ENCODE peak calls at places on chromosomes 3 and 15, in eight cellular contexts. J is thoracic aorta, N is GM23338, H is adrenal gland, Q is heart left ventricle, L is PC-9, U is cardiac muscle cell, R is K562. S is an unnamed sample.

GRCh38 chr3:29694783-29695182 is 413.9 kb downstream of the RBMS3 start:
- DNase-seq in J (no peak), N (peak; percentile 48), H (no peak), Q (no peak), L (peak; percentile 43), U (peak; percentile 97), R (no peak), S (peak; percentile 74)

GRCh38 chr15:90650956-90651689 is 66.0 kb upstream of the BLM start:
- DNase-seq in J (no peak), N (no peak), H (no peak), Q (no peak), L (no peak), U (no peak), R (no peak), S (no peak)

GRCh38 chr3:23537006-23537620 is 268.6 kb upstream of the UBE2E1 start:
- DNase-seq in J (no peak), N (peak; percentile 58), H (no peak), Q (no peak), L (no peak), U (no peak), R (no peak), S (no peak)

GRCh38 chr3:69740103-69741021 is 1.1 kb downstream of the MITF start:
- DNase-seq in J (no peak), N (peak; percentile 88), H (peak; percentile 53), Q (peak; percentile 22), L (peak; percentile 77), U (no peak), R (peak; percentile 57), S (peak; percentile 10)

GRCh38 chr15:66999046-66999557 is 66.3 kb upstream of the SMAD3 start:
- DNase-seq in J (no peak), N (no peak), H (no peak), Q (no peak), L (no peak), U (no peak), R (no peak), S (no peak)

GRCh38 chr3:63908081-63908736 is 4.0 kb downstream of the SCAANT1 start:
- DNase-seq in J (no peak), N (peak; percentile 33), H (no peak), Q (no peak), L (no peak), U (peak; percentile 59), R (no peak), S (peak; percentile 13)

GRCh38 chr3:99012051-99012450 is 110.6 kb upstream of the DCBLD2 start:
- DNase-seq in J (no peak), N (no peak), H (no peak), Q (no peak), L (no peak), U (peak; percentile 11), R (no peak), S (no peak)

GRCh38 chr3:37922721-37923575 is 61.3 kb downstream of the CTDSPL start:
- DNase-seq in J (no peak), N (no peak), H (peak; percentile 82), Q (no peak), L (no peak), U (peak; percentile 60), R (no peak), S (no peak)

GRCh38 chr3:65672876-65673815 is 365.6 kb downstream of the MAGI1 start:
- DNase-seq in J (no peak), N (peak; percentile 87), H (peak; percentile 86), Q (peak; percentile 45), L (peak; percentile 43), U (peak; percentile 69), R (peak; percentile 52), S (peak; percentile 85)

GRCh38 chr3:101865751-101866509 is 16.6 kb downstream of the NFKBIZ start:
- DNase-seq in J (no peak), N (peak; percentile 70), H (no peak), Q (no peak), L (no peak), U (peak; percentile 9), R (peak; percentile 44), S (no peak)

GRCh38 chr3:190865828-190866227 is 3.3 kb upstream of the GMNC start:
- DNase-seq in J (no peak), N (peak; percentile 46), H (no peak), Q (no peak), L (no peak), U (no peak), R (no peak), S (peak; percentile 20)

GRCh38 chr15:92621972-92622533 is 33.5 kb downstream of the FAM174B start:
- DNase-seq in J (no peak), N (no peak), H (no peak), Q (no peak), L (no peak), U (no peak), R (no peak), S (no peak)

GRCh38 chr3:171673951-171674350 is 136.3 kb downstream of the PLD1 start:
- DNase-seq in J (no peak), N (no peak), H (no peak), Q (no peak), L (no peak), U (no peak), R (no peak), S (no peak)

GRCh38 chr3:183252973-183253363 is at the start of gene B3GNT5:
- DNase-seq in J (no peak), N (peak; percentile 84), H (peak; percentile 62), Q (no peak), L (peak; percentile 85), U (peak; percentile 38), R (peak; percentile 74), S (peak; percentile 51)

GRCh38 chr15:70853270-70853854 is 595 bp downstream of the LARP6 start:
- DNase-seq in J (no peak), N (peak; percentile 85), H (peak; percentile 52), Q (peak; percentile 38), L (peak; percentile 26), U (peak; percentile 70), R (no peak), S (peak; percentile 75)

GRCh38 chr3:159263750-159264561 is 462.1 kb downstream of the MFSD1 start:
- DNase-seq in J (no peak), N (peak; percentile 67), H (peak; percentile 65), Q (peak; percentile 11), L (peak; percentile 49), U (peak; percentile 66), R (peak; percentile 14), S (peak; percentile 32)

GRCh38 chr3:141462176-141462859 is 24.5 kb upstream of the RASA2 start:
- DNase-seq in J (no peak), N (no peak), H (no peak), Q (no peak), L (no peak), U (no peak), R (no peak), S (no peak)

GRCh38 chr3:58287354-58287753 is 18.7 kb upstream of the RPP14 start:
- DNase-seq in J (no peak), N (no peak), H (no peak), Q (no peak), L (no peak), U (no peak), R (no peak), S (no peak)

GRCh38 chr3:47000922-47001730 is 21.7 kb downstream of the NBEAL2 start:
- DNase-seq in J (no peak), N (no peak), H (no peak), Q (no peak), L (no peak), U (no peak), R (no peak), S (no peak)

GRCh38 chr3:46999516-47000197 is 20.2 kb downstream of the NBEAL2 start:
- DNase-seq in J (no peak), N (no peak), H (no peak), Q (no peak), L (no peak), U (no peak), R (no peak), S (no peak)

GRCh38 chr3:47001731-47002489 is 22.4 kb downstream of the NBEAL2 start:
- DNase-seq in J (no peak), N (no peak), H (no peak), Q (no peak), L (no peak), U (no peak), R (no peak), S (no peak)

GRCh38 chr3:46998852-46999515 is 19.5 kb downstream of the NBEAL2 start:
- DNase-seq in J (no peak), N (no peak), H (no peak), Q (no peak), L (no peak), U (no peak), R (no peak), S (no peak)

GRCh38 chr3:47000198-47000815 is 20.8 kb downstream of the NBEAL2 start:
- DNase-seq in J (no peak), N (no peak), H (no peak), Q (no peak), L (no peak), U (no peak), R (no peak), S (no peak)
- H3K36me3 ChIP-seq in J (peaks cover 27% of the 10 kb centered on the region), N (no peaks in the 10 kb centered on the region), H (no peaks in the 10 kb centered on the region), Q (peaks cover 8% of the 10 kb centered on the region), L (no peaks in the 10 kb centered on the region), U (no peaks in the 10 kb centered on the region), R (peaks cover 98% of the 10 kb centered on the region), S (peaks cover 46% of the 10 kb centered on the region)

DNA sequence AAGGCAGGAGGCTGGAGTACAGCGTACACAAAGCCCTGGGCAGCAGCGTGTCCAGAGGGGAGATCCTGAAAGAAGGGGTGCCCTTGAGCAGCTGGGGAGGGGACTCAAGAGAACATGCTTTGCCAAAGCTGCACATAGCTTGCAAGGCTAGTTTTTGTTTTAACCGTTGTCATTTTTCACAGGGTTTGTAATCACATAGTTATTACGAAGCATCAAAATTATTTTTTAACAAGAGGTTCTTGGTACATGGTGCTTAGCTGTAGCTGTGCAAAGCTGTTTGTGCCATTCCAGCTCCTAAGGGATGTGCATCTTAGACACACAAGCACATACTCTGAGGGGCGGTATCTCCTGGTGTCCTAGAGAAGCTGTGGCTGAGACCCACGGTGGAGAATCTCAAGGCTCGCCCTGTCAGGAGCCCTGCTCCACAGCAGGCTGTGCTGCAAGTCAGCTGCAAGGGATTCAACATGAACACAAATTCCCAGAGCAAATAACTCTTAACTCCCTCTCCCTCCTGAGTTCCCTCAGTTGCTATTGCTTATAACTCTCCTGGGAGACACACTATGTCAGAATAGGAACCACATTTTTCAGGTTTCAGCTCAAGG is 461.3 kb upstream of the PPP2R3A start:
- DNase-seq in J (no peak), N (no peak), H (no peak), Q (no peak), L (no peak), U (no peak), R (no peak), S (no peak)
- H3K4me1 ChIP-seq in J (no peaks in the 10 kb centered on the region), N (peaks cover 7% of the 10 kb centered on the region), H (no peaks in the 10 kb centered on the region), Q (no peaks in the 10 kb centered on the region), L (no peaks in the 10 kb centered on the region), U (no peaks in the 10 kb centered on the region), R (no peaks in the 10 kb centered on the region), S (no peaks in the 10 kb centered on the region)

GRCh38 chr3:19221081-19221480 is 72.8 kb downstream of the KCNH8 start:
- DNase-seq in J (no peak), N (no peak), H (no peak), Q (no peak), L (peak; percentile 36), U (no peak), R (no peak), S (no peak)
- H3K36me3 ChIP-seq in J (no peaks in the 10 kb centered on the region), N (no peaks in the 10 kb centered on the region), H (no peaks in the 10 kb centered on the region), Q (no peaks in the 10 kb centered on the region), L (no peaks in the 10 kb centered on the region), U (no peaks in the 10 kb centered on the region), R (no peaks in the 10 kb centered on the region), S (no peaks in the 10 kb centered on the region)

DNA sequence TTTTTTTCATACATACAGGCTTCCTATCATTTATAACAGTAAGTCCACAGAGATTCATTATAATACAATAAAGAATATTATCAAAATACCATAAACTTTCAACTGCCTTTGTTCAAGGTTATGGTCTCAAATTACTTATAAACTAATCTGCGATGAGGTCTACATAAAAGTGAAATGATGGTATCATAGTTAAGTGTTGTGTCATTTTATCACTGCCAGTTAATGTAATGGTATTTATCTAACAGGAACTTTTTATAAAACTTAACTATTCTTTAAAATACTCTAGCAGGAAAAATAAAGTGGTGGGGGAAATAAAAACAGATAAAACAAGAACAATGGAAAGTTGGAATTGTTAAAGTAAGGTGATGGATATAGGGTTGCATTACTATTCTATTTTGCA is 153.1 kb downstream of the OSBPL10 start:
- DNase-seq in J (no peak), N (no peak), H (no peak), Q (no peak), L (no peak), U (no peak), R (no peak), S (no peak)
- H3K4me1 ChIP-seq in J (no peaks in the 10 kb centered on the region), N (peaks cover 9% of the 10 kb centered on the region), H (peaks cover 5% of the 10 kb centered on the region), Q (no peaks in the 10 kb centered on the region), L (no peaks in the 10 kb centered on the region), U (no peaks in the 10 kb centered on the region), R (no peaks in the 10 kb centered on the region), S (no peaks in the 10 kb centered on the region)